ENCODE peak calls at places on chromosomes 2 and 18, in nine cellular contexts. One of them, this sample, is unnamed.
A peak's percentile ranks its signal among the peaks of the same experiment; 100 is the strongest.

GRCh38 chr2:101817488-101817887 is 120.0 kb downstream of the MAP4K4 start:
- DNase-seq in H9: no peak
- DNase-seq in OCI-LY7: no peak
- DNase-seq in breast epithelium: no peak
- DNase-seq in psoas muscle: no peak
- DNase-seq in thyroid gland: no peak
- DNase-seq in A549: no peak
- DNase-seq in hepatocyte: no peak
- DNase-seq in right cardiac atrium: no peak
- DNase-seq in this sample: no peak

GRCh38 chr18:48475635-48476549 is 62.9 kb upstream of the CTIF start:
- DNase-seq in H9: peak; percentile 81
- DNase-seq in A549: peak; percentile 70
- DNase-seq in right cardiac atrium: peak; percentile 65
- DNase-seq in OCI-LY7: peak; percentile 52
- DNase-seq in thyroid gland: peak; percentile 52
- DNase-seq in hepatocyte: peak; percentile 82
- DNase-seq in psoas muscle: peak; percentile 56
- DNase-seq in breast epithelium: no peak
- DNase-seq in this sample: no peak

GRCh38 chr2:216880509-216881184 is 20.8 kb upstream of the TNP1 start:
- DNase-seq in hepatocyte: peak; percentile 38
- DNase-seq in A549: no peak
- DNase-seq in psoas muscle: peak; percentile 90
- DNase-seq in thyroid gland: no peak
- DNase-seq in H9: no peak
- DNase-seq in OCI-LY7: no peak
- DNase-seq in breast epithelium: no peak
- DNase-seq in right cardiac atrium: no peak
- DNase-seq in this sample: no peak

GRCh38 chr18:68992719-68993482 is 195.0 kb downstream of the CCDC102B start:
- DNase-seq in right cardiac atrium: peak; percentile 18
- DNase-seq in OCI-LY7: no peak
- DNase-seq in H9: no peak
- DNase-seq in breast epithelium: no peak
- DNase-seq in hepatocyte: no peak
- DNase-seq in thyroid gland: no peak
- DNase-seq in A549: no peak
- DNase-seq in psoas muscle: no peak
- DNase-seq in this sample: no peak

GRCh38 chr2:226790436-226790835 is 9.2 kb downstream of the IRS1 start:
- DNase-seq in OCI-LY7: peak; percentile 63
- DNase-seq in right cardiac atrium: no peak
- DNase-seq in psoas muscle: no peak
- DNase-seq in A549: no peak
- DNase-seq in breast epithelium: no peak
- DNase-seq in thyroid gland: no peak
- DNase-seq in H9: no peak
- DNase-seq in hepatocyte: peak; percentile 32
- DNase-seq in this sample: no peak

GRCh38 chr2:231355802-231356473 is 39.6 kb upstream of the B3GNT7 start:
- DNase-seq in OCI-LY7: no peak
- DNase-seq in hepatocyte: no peak
- DNase-seq in thyroid gland: no peak
- DNase-seq in H9: no peak
- DNase-seq in breast epithelium: no peak
- DNase-seq in right cardiac atrium: no peak
- DNase-seq in psoas muscle: peak; percentile 49
- DNase-seq in A549: no peak
- DNase-seq in this sample: no peak

GRCh38 chr2:138365581-138365980 is 136.0 kb upstream of the SPOPL start:
- DNase-seq in thyroid gland: no peak
- DNase-seq in hepatocyte: no peak
- DNase-seq in A549: no peak
- DNase-seq in right cardiac atrium: no peak
- DNase-seq in H9: no peak
- DNase-seq in OCI-LY7: no peak
- DNase-seq in psoas muscle: no peak
- DNase-seq in breast epithelium: no peak
- DNase-seq in this sample: no peak

GRCh38 chr18:13376841-13377351 is 158.3 kb downstream of the LDLRAD4 start:
- DNase-seq in right cardiac atrium: no peak
- DNase-seq in breast epithelium: no peak
- DNase-seq in OCI-LY7: peak; percentile 10
- DNase-seq in thyroid gland: no peak
- DNase-seq in hepatocyte: no peak
- DNase-seq in H9: no peak
- DNase-seq in A549: no peak
- DNase-seq in psoas muscle: no peak
- DNase-seq in this sample: no peak

GRCh38 chr2:234288974-234289455 is 207.9 kb downstream of the ARL4C start:
- DNase-seq in psoas muscle: peak; percentile 70
- DNase-seq in A549: peak; percentile 70
- DNase-seq in H9: peak; percentile 82
- DNase-seq in thyroid gland: peak; percentile 55
- DNase-seq in OCI-LY7: peak; percentile 72
- DNase-seq in breast epithelium: peak; percentile 62
- DNase-seq in right cardiac atrium: peak; percentile 70
- DNase-seq in hepatocyte: peak; percentile 81
- DNase-seq in this sample: peak; percentile 85

GRCh38 chr2:234289789-234290188 is 207.1 kb downstream of the ARL4C start:
- DNase-seq in hepatocyte: peak; percentile 48
- DNase-seq in psoas muscle: no peak
- DNase-seq in OCI-LY7: peak; percentile 66
- DNase-seq in right cardiac atrium: no peak
- DNase-seq in breast epithelium: no peak
- DNase-seq in H9: no peak
- DNase-seq in thyroid gland: no peak
- DNase-seq in A549: peak; percentile 63
- DNase-seq in this sample: no peak

GRCh38 chr2:234290196-234290595 is 206.7 kb downstream of the ARL4C start:
- DNase-seq in thyroid gland: no peak
- DNase-seq in H9: no peak
- DNase-seq in psoas muscle: no peak
- DNase-seq in hepatocyte: no peak
- DNase-seq in right cardiac atrium: no peak
- DNase-seq in OCI-LY7: peak; percentile 13
- DNase-seq in breast epithelium: no peak
- DNase-seq in A549: no peak
- DNase-seq in this sample: no peak

GRCh38 chr2:234291765-234292204 is 205.1 kb downstream of the ARL4C start:
- DNase-seq in OCI-LY7: no peak
- DNase-seq in breast epithelium: no peak
- DNase-seq in right cardiac atrium: peak; percentile 59
- DNase-seq in thyroid gland: peak; percentile 17
- DNase-seq in H9: no peak
- DNase-seq in A549: peak; percentile 63
- DNase-seq in hepatocyte: peak; percentile 52
- DNase-seq in psoas muscle: no peak
- DNase-seq in this sample: no peak

DNA sequence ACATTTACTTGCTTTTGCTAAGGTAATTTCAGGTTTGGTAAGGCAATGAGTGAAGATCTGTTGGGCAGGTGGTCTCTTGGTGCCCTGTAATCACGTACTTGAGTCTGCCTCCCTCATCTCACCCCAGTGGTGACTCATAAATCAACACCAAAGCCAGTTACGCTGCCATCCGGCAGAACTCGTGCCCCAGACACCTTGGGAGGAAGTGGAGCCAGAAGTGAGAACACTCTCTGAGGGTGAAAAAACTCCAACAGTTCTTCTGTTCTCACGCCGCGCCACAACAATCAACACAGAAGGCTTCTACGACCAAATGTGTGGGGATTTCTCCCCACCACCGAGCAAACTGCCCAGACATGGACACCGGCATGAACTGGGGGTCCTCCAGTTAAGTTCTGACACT is 206.2 kb downstream of the ARL4C start:
- DNase-seq in breast epithelium: no peak
- DNase-seq in A549: no peak
- DNase-seq in OCI-LY7: peak; percentile 64
- DNase-seq in hepatocyte: no peak
- DNase-seq in thyroid gland: peak; percentile 12
- DNase-seq in right cardiac atrium: peak; percentile 65
- DNase-seq in H9: no peak
- DNase-seq in psoas muscle: no peak
- DNase-seq in this sample: no peak
- H3K4me1 ChIP-seq in breast epithelium: no peaks in the 10 kb centered on the region
- H3K4me1 ChIP-seq in A549: peaks cover 51% of the 10 kb centered on the region
- H3K4me1 ChIP-seq in OCI-LY7: peaks cover 72% of the 10 kb centered on the region
- H3K4me1 ChIP-seq in hepatocyte: no peaks in the 10 kb centered on the region
- H3K4me1 ChIP-seq in thyroid gland: no peaks in the 10 kb centered on the region
- H3K4me1 ChIP-seq in right cardiac atrium: peaks cover 10% of the 10 kb centered on the region
- H3K4me1 ChIP-seq in H9: no peaks in the 10 kb centered on the region
- H3K4me1 ChIP-seq in psoas muscle: no peaks in the 10 kb centered on the region
- H3K4me1 ChIP-seq in this sample: no peaks in the 10 kb centered on the region

DNA sequence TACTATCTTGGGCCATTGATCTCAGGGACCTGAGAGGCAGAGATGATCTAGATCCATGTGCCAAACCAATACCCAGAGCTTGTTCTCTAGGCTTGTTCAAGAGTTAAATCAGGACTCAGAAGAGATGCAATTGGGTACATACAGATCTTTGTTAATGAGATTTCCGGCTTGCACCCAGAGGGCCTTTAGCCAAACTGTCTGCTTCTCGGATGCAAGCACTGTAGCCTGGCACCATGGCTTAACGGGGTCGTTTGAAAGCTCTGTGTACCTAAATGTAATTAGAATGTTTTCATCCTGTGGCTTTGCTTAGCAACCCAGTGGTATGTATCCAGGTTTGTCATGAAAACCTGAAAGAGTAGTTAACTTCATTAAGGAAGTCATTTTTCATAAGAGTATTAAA is 94.2 kb downstream of the TPGS2 start:
- DNase-seq in breast epithelium: no peak
- DNase-seq in H9: no peak
- DNase-seq in hepatocyte: no peak
- DNase-seq in psoas muscle: no peak
- DNase-seq in OCI-LY7: no peak
- DNase-seq in thyroid gland: no peak
- DNase-seq in A549: no peak
- DNase-seq in right cardiac atrium: no peak
- DNase-seq in this sample: no peak
- H3K4me1 ChIP-seq in breast epithelium: no peaks in the 10 kb centered on the region
- H3K4me1 ChIP-seq in H9: no peaks in the 10 kb centered on the region
- H3K4me1 ChIP-seq in hepatocyte: no peaks in the 10 kb centered on the region
- H3K4me1 ChIP-seq in psoas muscle: no peaks in the 10 kb centered on the region
- H3K4me1 ChIP-seq in OCI-LY7: peaks cover 17% of the 10 kb centered on the region
- H3K4me1 ChIP-seq in thyroid gland: no peaks in the 10 kb centered on the region
- H3K4me1 ChIP-seq in A549: no peaks in the 10 kb centered on the region
- H3K4me1 ChIP-seq in right cardiac atrium: no peaks in the 10 kb centered on the region
- H3K4me1 ChIP-seq in this sample: no peaks in the 10 kb centered on the region

DNA sequence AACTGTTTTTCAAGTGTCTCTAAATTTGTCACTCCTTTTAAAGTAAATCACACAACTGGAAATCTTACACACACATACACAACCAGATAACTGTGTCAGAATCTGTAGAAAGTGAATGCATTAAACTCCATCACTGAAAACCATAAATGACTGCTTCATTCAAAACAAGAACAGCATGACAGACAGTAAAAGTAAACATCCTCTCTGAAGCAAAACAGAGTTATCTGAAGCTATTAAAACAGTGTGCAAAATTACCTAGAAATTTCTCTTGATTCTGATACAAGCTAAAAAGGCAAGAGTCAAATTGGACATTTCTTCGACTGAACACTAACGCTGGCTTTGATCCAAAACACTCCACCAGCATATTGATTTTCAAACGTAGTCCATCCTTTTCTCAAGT is 128.7 kb upstream of the ITGB6 start:
- DNase-seq in A549: no peak
- DNase-seq in thyroid gland: no peak
- DNase-seq in H9: no peak
- DNase-seq in psoas muscle: no peak
- DNase-seq in hepatocyte: no peak
- DNase-seq in OCI-LY7: no peak
- DNase-seq in right cardiac atrium: no peak
- DNase-seq in breast epithelium: no peak
- DNase-seq in this sample: no peak
- H3K4me1 ChIP-seq in A549: peaks cover 78% of the 10 kb centered on the region
- H3K4me1 ChIP-seq in thyroid gland: peaks cover 44% of the 10 kb centered on the region
- H3K4me1 ChIP-seq in H9: peaks cover 2% of the 10 kb centered on the region
- H3K4me1 ChIP-seq in psoas muscle: peaks cover 76% of the 10 kb centered on the region
- H3K4me1 ChIP-seq in hepatocyte: peaks cover 27% of the 10 kb centered on the region
- H3K4me1 ChIP-seq in OCI-LY7: peaks cover 14% of the 10 kb centered on the region
- H3K4me1 ChIP-seq in right cardiac atrium: peaks cover 17% of the 10 kb centered on the region
- H3K4me1 ChIP-seq in breast epithelium: no peaks in the 10 kb centered on the region
- H3K4me1 ChIP-seq in this sample: peaks cover 9% of the 10 kb centered on the region

GRCh38 chr2:43169987-43170732 is 56.2 kb downstream of the ZFP36L2 start:
- DNase-seq in A549: peak; percentile 64
- DNase-seq in breast epithelium: no peak
- DNase-seq in psoas muscle: peak; percentile 73
- DNase-seq in OCI-LY7: peak; percentile 80
- DNase-seq in H9: peak; percentile 70
- DNase-seq in thyroid gland: no peak
- DNase-seq in right cardiac atrium: peak; percentile 71
- DNase-seq in hepatocyte: no peak
- DNase-seq in this sample: no peak

GRCh38 chr2:43168016-43168369 is 58.4 kb downstream of the ZFP36L2 start:
- DNase-seq in psoas muscle: no peak
- DNase-seq in OCI-LY7: no peak
- DNase-seq in breast epithelium: no peak
- DNase-seq in H9: no peak
- DNase-seq in right cardiac atrium: peak; percentile 54
- DNase-seq in hepatocyte: no peak
- DNase-seq in thyroid gland: no peak
- DNase-seq in A549: no peak
- DNase-seq in this sample: no peak

GRCh38 chr2:43171789-43172188 is 54.6 kb downstream of the ZFP36L2 start:
- DNase-seq in OCI-LY7: no peak
- DNase-seq in psoas muscle: no peak
- DNase-seq in breast epithelium: peak; percentile 44
- DNase-seq in hepatocyte: peak; percentile 64
- DNase-seq in H9: no peak
- DNase-seq in right cardiac atrium: peak; percentile 80
- DNase-seq in thyroid gland: peak; percentile 60
- DNase-seq in A549: no peak
- DNase-seq in this sample: peak; percentile 66

GRCh38 chr2:43170733-43171101 is 55.7 kb downstream of the ZFP36L2 start:
- DNase-seq in OCI-LY7: no peak
- DNase-seq in breast epithelium: no peak
- DNase-seq in A549: no peak
- DNase-seq in thyroid gland: no peak
- DNase-seq in hepatocyte: no peak
- DNase-seq in psoas muscle: no peak
- DNase-seq in H9: peak; percentile 30
- DNase-seq in right cardiac atrium: peak; percentile 53
- DNase-seq in this sample: no peak

DNA sequence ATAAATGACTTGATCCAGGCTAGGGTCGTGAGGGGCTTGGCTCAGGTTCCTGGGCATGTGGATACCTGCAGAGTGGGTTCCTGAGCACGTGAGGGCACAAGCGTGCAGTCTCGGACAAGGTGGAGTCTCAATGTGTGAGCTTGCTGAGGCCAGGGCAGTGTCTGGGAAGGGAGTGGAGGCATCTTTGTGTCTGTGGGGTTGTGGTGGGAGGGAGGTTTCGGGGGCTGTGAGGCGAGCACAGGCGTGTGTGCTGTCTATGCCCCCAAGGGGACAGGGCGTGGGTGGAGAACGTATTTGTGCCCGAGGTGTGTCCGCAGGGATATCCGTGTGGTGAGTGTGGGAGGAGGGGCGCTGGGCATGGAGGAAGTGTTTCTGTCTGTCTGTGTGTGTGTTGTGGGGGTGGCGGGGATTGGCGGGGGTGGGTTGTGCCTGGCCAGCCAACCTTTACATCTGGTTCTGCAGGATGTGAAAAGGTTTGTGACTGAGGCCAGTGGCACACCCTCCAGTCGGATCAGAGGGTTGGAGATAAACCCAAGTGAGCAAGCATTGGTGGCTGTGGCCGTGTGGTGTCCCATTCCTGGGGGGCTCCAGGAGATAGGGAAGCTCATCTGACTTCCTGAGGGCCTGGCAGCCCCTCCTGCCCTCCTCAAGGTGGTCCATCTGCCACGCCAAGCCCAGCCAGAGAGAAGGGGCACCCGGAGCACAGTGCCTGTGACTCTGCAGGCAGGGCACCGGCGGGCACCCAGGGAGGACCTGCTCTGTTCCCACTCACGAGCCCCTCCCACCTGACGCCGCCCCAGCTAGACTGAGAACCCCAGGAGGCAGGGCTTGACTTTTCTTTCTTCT is 57.1 kb downstream of the ZFP36L2 start:
- DNase-seq in hepatocyte: no peak
- DNase-seq in psoas muscle: no peak
- DNase-seq in H9: peak; percentile 28
- DNase-seq in thyroid gland: peak; percentile 37
- DNase-seq in A549: peak; percentile 75
- DNase-seq in breast epithelium: peak; percentile 50
- DNase-seq in right cardiac atrium: peak; percentile 65
- DNase-seq in OCI-LY7: peak; percentile 46
- DNase-seq in this sample: peak; percentile 32
- H3K4me1 ChIP-seq in hepatocyte: peaks cover 24% of the 10 kb centered on the region
- H3K4me1 ChIP-seq in psoas muscle: peaks cover 7% of the 10 kb centered on the region
- H3K4me1 ChIP-seq in H9: no peaks in the 10 kb centered on the region
- H3K4me1 ChIP-seq in thyroid gland: peaks cover 32% of the 10 kb centered on the region
- H3K4me1 ChIP-seq in A549: peaks cover 67% of the 10 kb centered on the region
- H3K4me1 ChIP-seq in breast epithelium: no peaks in the 10 kb centered on the region
- H3K4me1 ChIP-seq in right cardiac atrium: peaks cover 11% of the 10 kb centered on the region
- H3K4me1 ChIP-seq in OCI-LY7: peaks cover 44% of the 10 kb centered on the region
- H3K4me1 ChIP-seq in this sample: peaks cover 30% of the 10 kb centered on the region